ENCODE peak calls at places on chromosome 6, in ten cellular contexts. One of them, this sample, is unnamed.

GRCh38 chr6:14822689-14823088 is 423.2 kb upstream of the JARID2 start:
- DNase-seq in EL: peak
- DNase-seq in mesendoderm: no peak
- DNase-seq in stimulated activated CD8-positive, alpha-beta memory T cell treated with anti-CD3 and anti-CD28 coated beads, Interleukin-4, amount 100 ng/mL, for 4 hours: no peak
- DNase-seq in HFFc6: no peak
- DNase-seq in CD14-positive monocyte: no peak
- DNase-seq in C1 segment of cervical spinal cord: no peak
- DNase-seq in hippocampal formation: no peak
- DNase-seq in T1000: no peak
- DNase-seq in GM13976: no peak
- DNase-seq in this sample: no peak

GRCh38 chr6:150417899-150418824 is 49.4 kb downstream of the IYD start:
- DNase-seq in EL: peak
- DNase-seq in mesendoderm: peak
- DNase-seq in stimulated activated CD8-positive, alpha-beta memory T cell treated with anti-CD3 and anti-CD28 coated beads, Interleukin-4, amount 100 ng/mL, for 4 hours: no peak
- DNase-seq in HFFc6: peak
- DNase-seq in CD14-positive monocyte: no peak
- DNase-seq in C1 segment of cervical spinal cord: no peak
- DNase-seq in hippocampal formation: peak
- DNase-seq in T1000: no peak
- DNase-seq in GM13976: peak
- DNase-seq in this sample: no peak

GRCh38 chr6:39231386-39231785 is 2.1 kb upstream of the KCNK5 start:
- DNase-seq in EL: no peak
- DNase-seq in mesendoderm: no peak
- DNase-seq in stimulated activated CD8-positive, alpha-beta memory T cell treated with anti-CD3 and anti-CD28 coated beads, Interleukin-4, amount 100 ng/mL, for 4 hours: no peak
- DNase-seq in HFFc6: no peak
- DNase-seq in CD14-positive monocyte: no peak
- DNase-seq in C1 segment of cervical spinal cord: no peak
- DNase-seq in hippocampal formation: no peak
- DNase-seq in T1000: no peak
- DNase-seq in GM13976: no peak
- DNase-seq in this sample: no peak

GRCh38 chr6:6674872-6675271 is 86.4 kb downstream of the LY86 start:
- DNase-seq in EL: peak
- DNase-seq in mesendoderm: peak
- DNase-seq in stimulated activated CD8-positive, alpha-beta memory T cell treated with anti-CD3 and anti-CD28 coated beads, Interleukin-4, amount 100 ng/mL, for 4 hours: no peak
- DNase-seq in HFFc6: no peak
- DNase-seq in CD14-positive monocyte: no peak
- DNase-seq in C1 segment of cervical spinal cord: no peak
- DNase-seq in hippocampal formation: no peak
- DNase-seq in T1000: no peak
- DNase-seq in GM13976: no peak
- DNase-seq in this sample: no peak

GRCh38 chr6:132130530-132131298 is 179.5 kb upstream of the CCN2 start:
- DNase-seq in EL: peak
- DNase-seq in mesendoderm: no peak
- DNase-seq in stimulated activated CD8-positive, alpha-beta memory T cell treated with anti-CD3 and anti-CD28 coated beads, Interleukin-4, amount 100 ng/mL, for 4 hours: no peak
- DNase-seq in HFFc6: no peak
- DNase-seq in CD14-positive monocyte: no peak
- DNase-seq in C1 segment of cervical spinal cord: no peak
- DNase-seq in hippocampal formation: no peak
- DNase-seq in T1000: no peak
- DNase-seq in GM13976: peak
- DNase-seq in this sample: peak

GRCh38 chr6:163620670-163621330 is 206.3 kb downstream of the QKI start:
- DNase-seq in EL: peak
- DNase-seq in mesendoderm: no peak
- DNase-seq in stimulated activated CD8-positive, alpha-beta memory T cell treated with anti-CD3 and anti-CD28 coated beads, Interleukin-4, amount 100 ng/mL, for 4 hours: no peak
- DNase-seq in HFFc6: no peak
- DNase-seq in CD14-positive monocyte: no peak
- DNase-seq in C1 segment of cervical spinal cord: no peak
- DNase-seq in hippocampal formation: no peak
- DNase-seq in T1000: no peak
- DNase-seq in GM13976: no peak
- DNase-seq in this sample: no peak

GRCh38 chr6:6772751-6773150 is 184.2 kb downstream of the LY86 start:
- DNase-seq in EL: no peak
- DNase-seq in mesendoderm: peak
- DNase-seq in stimulated activated CD8-positive, alpha-beta memory T cell treated with anti-CD3 and anti-CD28 coated beads, Interleukin-4, amount 100 ng/mL, for 4 hours: no peak
- DNase-seq in HFFc6: no peak
- DNase-seq in CD14-positive monocyte: no peak
- DNase-seq in C1 segment of cervical spinal cord: no peak
- DNase-seq in hippocampal formation: no peak
- DNase-seq in T1000: no peak
- DNase-seq in GM13976: no peak
- DNase-seq in this sample: no peak

GRCh38 chr6:108690326-108691000 is 129.7 kb downstream of the FOXO3 start:
- DNase-seq in EL: peak
- DNase-seq in mesendoderm: no peak
- DNase-seq in stimulated activated CD8-positive, alpha-beta memory T cell treated with anti-CD3 and anti-CD28 coated beads, Interleukin-4, amount 100 ng/mL, for 4 hours: no peak
- DNase-seq in HFFc6: peak
- DNase-seq in CD14-positive monocyte: no peak
- DNase-seq in C1 segment of cervical spinal cord: no peak
- DNase-seq in hippocampal formation: no peak
- DNase-seq in T1000: no peak
- DNase-seq in GM13976: no peak
- DNase-seq in this sample: no peak

GRCh38 chr6:81762132-81762531 is 9.7 kb upstream of the TENT5A start:
- DNase-seq in EL: peak
- DNase-seq in mesendoderm: no peak
- DNase-seq in stimulated activated CD8-positive, alpha-beta memory T cell treated with anti-CD3 and anti-CD28 coated beads, Interleukin-4, amount 100 ng/mL, for 4 hours: no peak
- DNase-seq in HFFc6: peak
- DNase-seq in CD14-positive monocyte: no peak
- DNase-seq in C1 segment of cervical spinal cord: no peak
- DNase-seq in hippocampal formation: no peak
- DNase-seq in T1000: no peak
- DNase-seq in GM13976: no peak
- DNase-seq in this sample: no peak

GRCh38 chr6:93992976-93993375 is 573.6 kb upstream of the EPHA7 start:
- DNase-seq in EL: no peak
- DNase-seq in mesendoderm: peak
- DNase-seq in stimulated activated CD8-positive, alpha-beta memory T cell treated with anti-CD3 and anti-CD28 coated beads, Interleukin-4, amount 100 ng/mL, for 4 hours: no peak
- DNase-seq in HFFc6: no peak
- DNase-seq in CD14-positive monocyte: no peak
- DNase-seq in C1 segment of cervical spinal cord: no peak
- DNase-seq in hippocampal formation: no peak
- DNase-seq in T1000: no peak
- DNase-seq in GM13976: no peak
- DNase-seq in this sample: no peak

GRCh38 chr6:53344993-53345392 is 3.8 kb downstream of the ELOVL5 start:
- DNase-seq in EL: no peak
- DNase-seq in mesendoderm: no peak
- DNase-seq in stimulated activated CD8-positive, alpha-beta memory T cell treated with anti-CD3 and anti-CD28 coated beads, Interleukin-4, amount 100 ng/mL, for 4 hours: no peak
- DNase-seq in HFFc6: no peak
- DNase-seq in CD14-positive monocyte: no peak
- DNase-seq in C1 segment of cervical spinal cord: no peak
- DNase-seq in hippocampal formation: no peak
- DNase-seq in T1000: no peak
- DNase-seq in GM13976: no peak
- DNase-seq in this sample: no peak

GRCh38 chr6:42307141-42307470 is 89.4 kb upstream of the MRPS10 start:
- DNase-seq in EL: no peak
- DNase-seq in mesendoderm: no peak
- DNase-seq in stimulated activated CD8-positive, alpha-beta memory T cell treated with anti-CD3 and anti-CD28 coated beads, Interleukin-4, amount 100 ng/mL, for 4 hours: no peak
- DNase-seq in HFFc6: no peak
- DNase-seq in CD14-positive monocyte: no peak
- DNase-seq in C1 segment of cervical spinal cord: no peak
- DNase-seq in hippocampal formation: no peak
- DNase-seq in T1000: no peak
- DNase-seq in GM13976: no peak
- DNase-seq in this sample: no peak

GRCh38 chr6:170444056-170444505 is 109.0 kb downstream of the PSMB1 start:
- DNase-seq in EL: no peak
- DNase-seq in mesendoderm: no peak
- DNase-seq in stimulated activated CD8-positive, alpha-beta memory T cell treated with anti-CD3 and anti-CD28 coated beads, Interleukin-4, amount 100 ng/mL, for 4 hours: peak
- DNase-seq in HFFc6: no peak
- DNase-seq in CD14-positive monocyte: no peak
- DNase-seq in C1 segment of cervical spinal cord: no peak
- DNase-seq in hippocampal formation: no peak
- DNase-seq in T1000: no peak
- DNase-seq in GM13976: no peak
- DNase-seq in this sample: peak

GRCh38 chr6:34114695-34115395 is 31.0 kb downstream of the GRM4 start:
- DNase-seq in EL: no peak
- DNase-seq in mesendoderm: no peak
- DNase-seq in stimulated activated CD8-positive, alpha-beta memory T cell treated with anti-CD3 and anti-CD28 coated beads, Interleukin-4, amount 100 ng/mL, for 4 hours: no peak
- DNase-seq in HFFc6: no peak
- DNase-seq in CD14-positive monocyte: no peak
- DNase-seq in C1 segment of cervical spinal cord: no peak
- DNase-seq in hippocampal formation: no peak
- DNase-seq in T1000: no peak
- DNase-seq in GM13976: no peak
- DNase-seq in this sample: no peak

GRCh38 chr6:2738373-2738979 is 12.2 kb downstream of the MYLK4 start:
- DNase-seq in EL: peak
- DNase-seq in mesendoderm: peak
- DNase-seq in stimulated activated CD8-positive, alpha-beta memory T cell treated with anti-CD3 and anti-CD28 coated beads, Interleukin-4, amount 100 ng/mL, for 4 hours: peak
- DNase-seq in HFFc6: peak
- DNase-seq in CD14-positive monocyte: no peak
- DNase-seq in C1 segment of cervical spinal cord: no peak
- DNase-seq in hippocampal formation: peak
- DNase-seq in T1000: no peak
- DNase-seq in GM13976: peak
- DNase-seq in this sample: no peak

GRCh38 chr6:73695619-73696421 is at the start of gene CD109:
- DNase-seq in EL: peak
- DNase-seq in mesendoderm: peak
- DNase-seq in stimulated activated CD8-positive, alpha-beta memory T cell treated with anti-CD3 and anti-CD28 coated beads, Interleukin-4, amount 100 ng/mL, for 4 hours: peak
- DNase-seq in HFFc6: peak
- DNase-seq in CD14-positive monocyte: peak
- DNase-seq in C1 segment of cervical spinal cord: no peak
- DNase-seq in hippocampal formation: no peak
- DNase-seq in T1000: peak
- DNase-seq in GM13976: peak
- DNase-seq in this sample: no peak

GRCh38 chr6:40918035-40918651 is 120.9 kb downstream of the UNC5CL start:
- DNase-seq in EL: no peak
- DNase-seq in mesendoderm: no peak
- DNase-seq in stimulated activated CD8-positive, alpha-beta memory T cell treated with anti-CD3 and anti-CD28 coated beads, Interleukin-4, amount 100 ng/mL, for 4 hours: no peak
- DNase-seq in HFFc6: no peak
- DNase-seq in CD14-positive monocyte: no peak
- DNase-seq in C1 segment of cervical spinal cord: no peak
- DNase-seq in hippocampal formation: no peak
- DNase-seq in T1000: no peak
- DNase-seq in GM13976: no peak
- DNase-seq in this sample: no peak

GRCh38 chr6:95648636-95649035 is 71.3 kb downstream of the MANEA start:
- DNase-seq in EL: no peak
- DNase-seq in mesendoderm: peak
- DNase-seq in stimulated activated CD8-positive, alpha-beta memory T cell treated with anti-CD3 and anti-CD28 coated beads, Interleukin-4, amount 100 ng/mL, for 4 hours: no peak
- DNase-seq in HFFc6: no peak
- DNase-seq in CD14-positive monocyte: no peak
- DNase-seq in C1 segment of cervical spinal cord: no peak
- DNase-seq in hippocampal formation: no peak
- DNase-seq in T1000: no peak
- DNase-seq in GM13976: no peak
- DNase-seq in this sample: no peak

GRCh38 chr6:79138146-79138545 is 60.1 kb upstream of the PHIP start:
- DNase-seq in EL: no peak
- DNase-seq in mesendoderm: no peak
- DNase-seq in stimulated activated CD8-positive, alpha-beta memory T cell treated with anti-CD3 and anti-CD28 coated beads, Interleukin-4, amount 100 ng/mL, for 4 hours: no peak
- DNase-seq in HFFc6: peak
- DNase-seq in CD14-positive monocyte: no peak
- DNase-seq in C1 segment of cervical spinal cord: no peak
- DNase-seq in hippocampal formation: no peak
- DNase-seq in T1000: no peak
- DNase-seq in GM13976: no peak
- DNase-seq in this sample: no peak

This sample was measured in ureter.